ENCODE peak calls at places on chromosomes 13 and 19, in five cellular contexts. I, Y, X, O and Z are unnamed samples.
A peak's percentile ranks its signal among the peaks of the same experiment; 100 is the strongest.

GRCh38 chr19:48896191-48896720 is 2.3 kb downstream of the TULP2 start:
- DNase-seq in X (peak; percentile 39), Y (peak; percentile 43), I (peak; percentile 84), O (no peak), Z (no peak)

GRCh38 chr13:22874839-22875238 is 305.9 kb upstream of the SGCG start:
- DNase-seq in Y (no peak), O (no peak), X (no peak), I (no peak), Z (no peak)

GRCh38 chr13:86510792-86511191 is 711.6 kb upstream of the SLITRK6 start:
- DNase-seq in I (no peak), O (no peak), Y (no peak), X (no peak), Z (no peak)

GRCh38 chr13:94195715-94196114 is 283.8 kb downstream of the DCT start:
- DNase-seq in I (no peak), O (peak; percentile 51), Y (no peak), X (peak; percentile 98), Z (no peak)

GRCh38 chr19:32224371-32225244 is 120.8 kb upstream of the ZNF507 start:
- DNase-seq in Y (peak; percentile 15), I (peak; percentile 84), O (peak; percentile 47), X (peak; percentile 7), Z (peak; percentile 62)

GRCh38 chr19:6069268-6069771 is 41.0 kb downstream of the RFX2 start:
- DNase-seq in I (no peak), X (no peak), O (no peak), Y (no peak), Z (no peak)

GRCh38 chr13:54647275-54647674 is 1618.7 kb downstream of the OLFM4 start:
- DNase-seq in X (no peak), Y (no peak), I (no peak), O (no peak), Z (no peak)

GRCh38 chr19:14072535-14073231 is at the start of gene MISP3:
- DNase-seq in Y (peak; percentile 26), X (peak; percentile 53), I (no peak), O (peak; percentile 68), Z (peak; percentile 81)

GRCh38 chr19:4393947-4394590 is 6.3 kb downstream of the SH3GL1 start:
- DNase-seq in X (peak; percentile 77), Y (no peak), O (no peak), I (no peak), Z (no peak)

GRCh38 chr13:47168086-47168485 is 271.2 kb upstream of the HTR2A start:
- DNase-seq in I (no peak), Y (no peak), X (peak; percentile 67), O (peak; percentile 78), Z (no peak)

GRCh38 chr13:110575322-110576069 is 14.0 kb upstream of the RAB20 start:
- DNase-seq in X (peak; percentile 9), I (peak; percentile 42), Y (no peak), O (no peak), Z (peak; percentile 29)

GRCh38 chr19:5547881-5548280 is 19.9 kb downstream of the TINCR start:
- DNase-seq in I (peak; percentile 60), O (peak; percentile 81), X (no peak), Y (peak; percentile 46), Z (peak; percentile 50)

GRCh38 chr19:5484398-5485285 is 29.4 kb downstream of the ZNRF4 start:
- DNase-seq in I (no peak), O (no peak), Y (no peak), X (peak; percentile 71), Z (no peak)

GRCh38 chr19:31092189-31092753 is 257.0 kb downstream of the TSHZ3 start:
- DNase-seq in O (no peak), Y (no peak), X (no peak), I (no peak), Z (no peak)

GRCh38 chr13:75418186-75418843 is 63.7 kb downstream of the TBC1D4 start:
- DNase-seq in I (no peak), X (no peak), O (no peak), Y (no peak), Z (no peak)

GRCh38 chr19:22832031-22832762 is at the start of gene ZNF723:
- DNase-seq in I (no peak), O (no peak), Y (no peak), X (no peak), Z (no peak)

GRCh38 chr13:113754691-113755090 is 4.3 kb upstream of the TMEM255B start:
- DNase-seq in O (no peak), X (no peak), Y (no peak), I (no peak), Z (no peak)

GRCh38 chr19:12665281-12665573 is 1.3 kb downstream of the MAN2B1 start:
- DNase-seq in I (no peak), X (no peak), Y (no peak), O (no peak), Z (no peak)

GRCh38 chr13:49569993-49570689 is 15.2 kb downstream of the RCBTB1 start:
- DNase-seq in X (peak; percentile 23), I (no peak), O (peak; percentile 87), Y (no peak), Z (no peak)

GRCh38 chr19:35154535-35155406 is at the start of gene FXYD5:
- DNase-seq in Y (peak; percentile 78), I (peak; percentile 94), X (peak; percentile 81), O (peak; percentile 70), Z (peak; percentile 63)

GRCh38 chr19:29665826-29666633 is 769 bp downstream of the PLEKHF1 start:
- DNase-seq in Y (no peak), O (peak; percentile 38), X (peak; percentile 66), I (peak; percentile 18), Z (peak; percentile 76)

GRCh38 chr13:46866150-46866549 is 30.7 kb downstream of the HTR2A start:
- DNase-seq in X (peak; percentile 21), O (peak; percentile 48), Y (peak; percentile 35), I (no peak), Z (peak; percentile 2)

GRCh38 chr13:49060698-49061387 is 85.1 kb downstream of the FNDC3A start:
- DNase-seq in Y (no peak), X (peak; percentile 20), O (peak; percentile 23), I (no peak), Z (no peak)

GRCh38 chr19:51713319-51714285 is 10.2 kb downstream of the HAS1 start:
- DNase-seq in I (no peak), O (no peak), X (no peak), Y (no peak), Z (no peak)

GRCh38 chr19:15210323-15210774 is 9.6 kb upstream of the NOTCH3 start:
- DNase-seq in Y (no peak), O (peak; percentile 83), X (peak; percentile 51), I (no peak), Z (peak; percentile 94)

GRCh38 chr13:97005631-97006262 is 11.5 kb upstream of the OXGR1 start:
- DNase-seq in I (no peak), X (peak; percentile 76), Y (no peak), O (peak; percentile 9), Z (no peak)

GRCh38 chr13:94480672-94481145 is 1.2 kb upstream of the DCT start:
- DNase-seq in Y (peak; percentile 42), O (no peak), I (no peak), X (peak; percentile 49), Z (no peak)

GRCh38 chr13:27005556-27005955 is 166.1 kb downstream of the USP12 start:
- DNase-seq in I (no peak), O (no peak), Y (no peak), X (peak; percentile 39), Z (no peak)

GRCh38 chr13:73722120-73722519 is 412.1 kb downstream of the KLF12 start:
- DNase-seq in Y (no peak), I (no peak), X (peak; percentile 86), O (peak; percentile 82), Z (no peak)

DNA sequence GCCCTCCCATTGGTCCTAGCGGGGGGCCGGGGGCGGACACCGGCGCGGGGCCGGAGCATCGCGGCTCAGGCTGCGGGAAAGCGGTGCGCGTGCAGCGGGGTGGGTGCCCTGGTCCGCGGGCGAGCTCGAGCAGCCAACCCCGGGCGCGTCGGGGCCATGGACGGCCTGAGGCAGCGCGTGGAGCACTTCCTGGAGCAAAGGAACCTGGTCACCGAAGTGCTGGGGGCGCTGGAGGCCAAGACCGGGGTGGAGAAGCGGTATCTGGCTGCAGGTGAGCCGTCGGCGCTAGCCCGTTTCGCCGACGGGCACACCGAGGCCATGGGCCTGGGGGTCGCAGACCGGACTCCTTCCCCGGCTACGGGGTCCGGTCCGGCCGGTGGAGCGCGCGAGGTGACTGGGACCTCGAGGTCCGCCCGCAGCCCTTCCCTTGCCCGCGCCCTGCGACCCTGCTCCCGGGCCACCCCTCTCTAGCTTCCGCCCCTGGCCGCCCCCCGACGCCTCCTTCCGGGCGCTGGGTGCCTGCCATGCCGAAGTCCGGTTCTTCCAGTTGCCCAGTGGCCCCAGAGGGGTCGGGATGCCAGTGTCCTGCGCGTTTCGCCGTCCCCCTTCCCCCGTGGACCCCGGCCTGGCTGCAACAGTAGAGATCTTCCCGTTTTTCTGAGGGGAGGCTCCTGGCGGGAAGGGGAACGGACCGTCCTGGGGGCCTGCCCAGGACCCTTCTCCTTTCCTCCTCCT is at the start of gene REEP6:
- DNase-seq in X (no peak), O (no peak), I (no peak), Y (no peak), Z (no peak)
- TF ChIP-seq EZH2 in X (no peak), O (no peak), I (no peak), Y (no peak), Z (no peak)

DNA sequence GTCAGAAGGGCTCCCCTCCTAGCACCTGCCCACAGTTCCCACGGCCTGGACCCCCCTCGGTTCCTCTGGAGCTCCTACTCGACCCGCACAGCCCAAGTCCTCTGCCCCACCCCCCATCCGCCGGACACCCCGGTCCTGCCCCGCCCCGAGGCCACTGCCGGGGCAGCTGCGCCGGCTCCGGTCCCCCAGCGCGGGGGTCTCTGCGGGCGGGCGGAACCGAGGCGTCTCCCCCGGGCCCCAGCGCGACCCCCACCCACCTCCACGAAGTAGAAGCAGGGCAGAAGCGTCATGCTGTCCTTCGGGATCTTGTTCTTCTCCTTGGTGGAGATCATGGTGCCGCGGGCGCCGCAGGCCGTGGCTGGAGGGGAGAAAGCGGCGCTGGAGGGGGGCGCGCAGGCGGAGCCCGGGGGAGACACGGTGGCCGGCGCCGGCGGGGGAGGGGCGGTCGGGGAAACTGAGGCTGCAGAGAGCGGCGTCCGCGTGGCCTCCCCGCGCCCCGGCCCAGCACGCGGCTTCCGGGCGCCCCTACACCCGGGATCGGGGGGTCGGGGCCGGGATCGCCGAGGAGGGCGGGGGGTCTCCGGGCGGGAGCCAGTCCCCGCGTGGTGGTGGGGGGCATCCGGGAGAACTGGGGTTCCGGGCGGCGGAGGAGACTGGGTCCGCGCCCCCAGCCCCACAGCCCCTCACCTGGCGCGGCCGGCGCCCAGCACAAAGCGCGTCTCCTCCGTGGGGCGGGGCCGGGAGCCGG is at the start of gene PLPPR3:
- DNase-seq in I (peak; percentile 82), O (no peak), X (no peak), Y (no peak), Z (no peak)
- TF ChIP-seq EZH2 in I (no peak), O (no peak), X (no peak), Y (no peak), Z (no peak)

GRCh38 chr19:1466461-1467227 is 12.4 kb downstream of the C19orf25 start:
- DNase-seq in Y (no peak), O (no peak), I (no peak), X (no peak), Z (no peak)
- TF ChIP-seq EZH2 in Y (no peak), O (no peak), I (no peak), X (peak; percentile 85), Z (no peak)

GRCh38 chr19:42178791-42179500 is 38.5 kb downstream of the DEDD2 start:
- DNase-seq in Y (peak; percentile 47), I (peak; percentile 60), O (no peak), X (no peak), Z (no peak)

GRCh38 chr19:42176649-42176989 is 40.9 kb downstream of the DEDD2 start:
- DNase-seq in O (no peak), Y (no peak), I (no peak), X (no peak), Z (no peak)

GRCh38 chr19:42176990-42177685 is 40.3 kb downstream of the DEDD2 start:
- DNase-seq in Y (peak; percentile 83), X (peak; percentile 86), I (peak; percentile 59), O (peak; percentile 69), Z (peak; percentile 58)

GRCh38 chr19:42175952-42176648 is 41.4 kb downstream of the DEDD2 start:
- DNase-seq in X (peak; percentile 31), I (no peak), O (peak; percentile 19), Y (no peak), Z (no peak)

GRCh38 chr19:42177686-42178019 is 39.8 kb downstream of the DEDD2 start:
- DNase-seq in Y (no peak), O (no peak), I (no peak), X (no peak), Z (no peak)
- TF ChIP-seq EZH2 in Y (no peak), O (no peak), I (no peak), X (peak; percentile 38), Z (no peak)